ENCODE peak calls at places on chromosomes 12 and 14, in eight cellular contexts. R is stimulated activated CD4-positive, alpha-beta T cell treated with anti-CD3 and anti-CD28 coated beads, Interleukin-4, amount 100 ng/mL, for 1 hour; S is iris pigment epithelial cell; V is MCF 10A; G is HS-27A; B is bronchial epithelial cell; Y is activated naive CD4-positive, alpha-beta T cell; L is AML-193. W is an unnamed sample.

GRCh38 chr12:40577834-40578233 is 114.4 kb upstream of the CNTN1 start:
- DNase-seq in L (no peak), V (no peak), R (no peak), S (no peak), B (no peak), Y (no peak), G (no peak), W (no peak)

GRCh38 chr14:98665019-98665418 is 607.0 kb downstream of the BCL11B start:
- DNase-seq in G (no peak), B (no peak), Y (no peak), S (no peak), V (no peak), R (no peak), L (no peak), W (no peak)

GRCh38 chr14:71594828-71595227 is 337.4 kb upstream of the RGS6 start:
- DNase-seq in G (no peak), R (no peak), Y (no peak), V (no peak), L (no peak), B (no peak), S (peak), W (no peak)

GRCh38 chr12:132284618-132285310 is 44.6 kb downstream of the GALNT9 start:
- DNase-seq in V (peak), G (no peak), Y (no peak), R (no peak), L (no peak), B (peak), S (peak), W (no peak)

GRCh38 chr14:22622220-22622619 is 21.9 kb downstream of the OR6J1 start:
- DNase-seq in S (peak), G (peak), V (no peak), R (no peak), Y (no peak), L (no peak), B (no peak), W (no peak)

GRCh38 chr14:21467620-21468019 is 9.1 kb downstream of the RAB2B start:
- DNase-seq in V (peak), L (no peak), B (peak), S (peak), R (no peak), Y (no peak), G (peak), W (no peak)

GRCh38 chr12:92828565-92828964 is 100.5 kb downstream of the EEA1 start:
- DNase-seq in G (no peak), V (no peak), Y (no peak), S (no peak), L (no peak), R (no peak), B (no peak), W (no peak)

GRCh38 chr12:70535896-70536374 is 101.3 kb downstream of the PTPRB start:
- DNase-seq in R (no peak), L (no peak), B (no peak), V (no peak), S (no peak), G (no peak), Y (no peak), W (no peak)

GRCh38 chr14:23183479-23183878 is at the start of gene SLC7A8:
- DNase-seq in G (no peak), R (peak), B (no peak), S (no peak), L (no peak), Y (no peak), V (no peak), W (no peak)

GRCh38 chr12:10559241-10559640 is 53.6 kb downstream of the EIF2S3B start:
- DNase-seq in B (no peak), R (no peak), G (no peak), S (no peak), Y (no peak), L (no peak), V (no peak), W (no peak)

GRCh38 chr12:47602949-47603558 is 102.8 kb downstream of the RPAP3 start:
- DNase-seq in G (no peak), Y (no peak), R (no peak), S (no peak), V (no peak), L (no peak), B (no peak), W (no peak)

GRCh38 chr12:52980096-52980694 is 26.1 kb upstream of the EIF4B start:
- DNase-seq in G (no peak), S (no peak), Y (no peak), V (no peak), L (no peak), B (no peak), R (no peak), W (no peak)

GRCh38 chr12:49947593-49948226 is 2.8 kb upstream of the AQP2 start:
- DNase-seq in V (no peak), B (no peak), R (no peak), Y (no peak), S (no peak), L (no peak), G (no peak), W (no peak)

GRCh38 chr12:131054345-131055092 is 100.8 kb downstream of the ADGRD1 start:
- DNase-seq in Y (no peak), L (no peak), R (no peak), V (no peak), S (no peak), G (no peak), B (no peak), W (no peak)

GRCh38 chr12:118455327-118455726 is 79.0 kb downstream of the SUDS3 start:
- DNase-seq in S (no peak), L (no peak), B (no peak), R (no peak), G (no peak), V (no peak), Y (no peak), W (no peak)

GRCh38 chr14:81550001-81550642 is 16.5 kb upstream of the SEL1L start:
- DNase-seq in V (no peak), L (no peak), R (no peak), B (no peak), Y (no peak), S (no peak), G (no peak), W (no peak)

GRCh38 chr14:29462271-29462670 is 465.4 kb downstream of the PRKD1 start:
- DNase-seq in G (no peak), R (no peak), S (no peak), V (no peak), L (no peak), B (no peak), Y (no peak), W (no peak)

GRCh38 chr12:69435644-69436043 is 34.5 kb upstream of the FRS2 start:
- DNase-seq in L (no peak), B (no peak), V (no peak), R (no peak), Y (no peak), S (no peak), G (no peak), W (no peak)

GRCh38 chr12:32482226-32482625 is 82.9 kb downstream of the FGD4 start:
- DNase-seq in V (no peak), L (peak), S (peak), Y (no peak), G (no peak), R (no peak), B (no peak), W (no peak)

GRCh38 chr12:102483466-102483865 is 3.1 kb upstream of the IGF1 start:
- DNase-seq in B (no peak), R (no peak), V (no peak), L (no peak), S (no peak), Y (no peak), G (no peak), W (no peak)

GRCh38 chr12:127660961-127661360 is 606.0 kb upstream of the TMEM132C start:
- DNase-seq in G (no peak), S (no peak), V (no peak), R (no peak), L (no peak), B (no peak), Y (no peak), W (no peak)

GRCh38 chr12:51994959-51995358 is 11.8 kb upstream of the TAMALIN start:
- DNase-seq in V (no peak), R (no peak), B (no peak), S (no peak), G (no peak), Y (no peak), L (no peak), W (no peak)

GRCh38 chr14:60485600-60486251 is at the start of gene C14orf39:
- DNase-seq in B (peak), R (no peak), L (no peak), Y (no peak), S (peak), V (no peak), G (peak), W (no peak)

GRCh38 chr14:33986804-33987203 is 35.9 kb upstream of the EGLN3 start:
- DNase-seq in L (no peak), G (peak), V (peak), Y (no peak), S (peak), R (no peak), B (peak), W (peak)

GRCh38 chr14:90253826-90254225 is 2.5 kb upstream of the PSMC1 start:
- DNase-seq in R (no peak), V (no peak), B (no peak), S (no peak), L (no peak), Y (no peak), G (no peak), W (no peak)

GRCh38 chr12:45425426-45425825 is 209.5 kb downstream of the ANO6 start:
- DNase-seq in Y (no peak), R (no peak), V (no peak), B (no peak), L (no peak), G (peak), S (peak), W (no peak)

GRCh38 chr12:102765736-102766135 is 151.3 kb downstream of the PAH start:
- DNase-seq in G (no peak), R (no peak), V (no peak), L (no peak), B (no peak), S (peak), Y (no peak), W (no peak)

GRCh38 chr12:57085999-57086950 is 2.6 kb upstream of the NAB2 start:
- DNase-seq in G (no peak), L (no peak), S (peak), Y (no peak), V (peak), B (peak), R (peak), W (peak)

GRCh38 chr14:91142214-91142668 is 28.4 kb downstream of the DGLUCY start:
- DNase-seq in S (no peak), G (no peak), R (no peak), Y (no peak), L (peak), V (no peak), B (no peak), W (no peak)

GRCh38 chr12:109255377-109255776 is 53.7 kb downstream of the FOXN4 start:
- DNase-seq in V (peak), L (no peak), Y (no peak), G (no peak), B (no peak), R (no peak), S (peak), W (no peak)

GRCh38 chr12:90953956-90954421 is 987 bp downstream of the CCER1 start:
- DNase-seq in L (no peak), B (no peak), Y (no peak), G (no peak), S (no peak), V (no peak), R (peak), W (no peak)

GRCh38 chr14:89171168-89171567 is 245.9 kb downstream of the FOXN3 start:
- DNase-seq in B (peak), R (no peak), L (no peak), G (no peak), V (peak), Y (no peak), S (peak), W (no peak)

GRCh38 chr14:77459072-77459723 is 1.3 kb downstream of the AHSA1 start:
- DNase-seq in R (peak), L (peak), G (peak), Y (no peak), B (peak), V (peak), S (peak), W (peak)

GRCh38 chr14:23120405-23121251 is 1.6 kb upstream of the CEBPE start:
- DNase-seq in V (peak), S (peak), B (peak), Y (peak), G (peak), L (peak), R (peak), W (peak)

GRCh38 chr12:104737682-104738370 is 220.3 kb downstream of the SLC41A2 start:
- DNase-seq in Y (no peak), S (no peak), V (no peak), B (no peak), G (no peak), R (no peak), L (no peak), W (no peak)

GRCh38 chr12:51625370-51625769 is 34.3 kb downstream of the SCN8A start:
- DNase-seq in R (no peak), V (no peak), L (no peak), S (no peak), G (no peak), Y (no peak), B (no peak), W (no peak)